ENCODE peak calls at places on chromosomes 12 and 14, in five cellular contexts. One of them, this sample, is unnamed.

GRCh38 chr14:45135181-45135580 is 549 bp upstream of the FANCM start:
- DNase-seq in kidney: no peak
- DNase-seq in GM03348: peak
- DNase-seq in PC-3: peak
- DNase-seq in RPMI7951: peak
- DNase-seq in this sample: no peak

GRCh38 chr14:88974991-88975835 is 150.8 kb downstream of the TTC8 start:
- DNase-seq in kidney: no peak
- DNase-seq in GM03348: no peak
- DNase-seq in PC-3: no peak
- DNase-seq in RPMI7951: no peak
- DNase-seq in this sample: no peak

GRCh38 chr12:116287850-116288301 is 10.4 kb upstream of the MED13L start:
- DNase-seq in kidney: no peak
- DNase-seq in GM03348: no peak
- DNase-seq in PC-3: peak
- DNase-seq in RPMI7951: no peak
- DNase-seq in this sample: no peak

GRCh38 chr12:45878630-45879255 is 111.6 kb downstream of the SCAF11 start:
- DNase-seq in kidney: no peak
- DNase-seq in GM03348: no peak
- DNase-seq in PC-3: peak
- DNase-seq in RPMI7951: no peak
- DNase-seq in this sample: no peak

GRCh38 chr14:104820669-104821228 is 19.8 kb downstream of the ZBTB42 start:
- DNase-seq in kidney: peak
- DNase-seq in GM03348: peak
- DNase-seq in PC-3: no peak
- DNase-seq in RPMI7951: peak
- DNase-seq in this sample: peak

GRCh38 chr12:128817115-128818015 is 6.4 kb downstream of the SLC15A4 start:
- DNase-seq in kidney: no peak
- DNase-seq in GM03348: no peak
- DNase-seq in PC-3: no peak
- DNase-seq in RPMI7951: peak
- DNase-seq in this sample: peak

GRCh38 chr12:79689041-79689476 is 1.7 kb downstream of the PAWR start:
- DNase-seq in kidney: no peak
- DNase-seq in GM03348: no peak
- DNase-seq in PC-3: peak
- DNase-seq in RPMI7951: no peak
- DNase-seq in this sample: no peak

GRCh38 chr12:131060011-131060703 is 106.5 kb downstream of the ADGRD1 start:
- DNase-seq in kidney: peak
- DNase-seq in GM03348: no peak
- DNase-seq in PC-3: no peak
- DNase-seq in RPMI7951: no peak
- DNase-seq in this sample: no peak

GRCh38 chr12:130119241-130119861 is 42.9 kb upstream of the FZD10 start:
- DNase-seq in kidney: peak
- DNase-seq in GM03348: no peak
- DNase-seq in PC-3: no peak
- DNase-seq in RPMI7951: no peak
- DNase-seq in this sample: no peak

GRCh38 chr14:105470812-105471771 is 3.5 kb upstream of the CRIP2 start:
- DNase-seq in kidney: no peak
- DNase-seq in GM03348: no peak
- DNase-seq in PC-3: no peak
- DNase-seq in RPMI7951: no peak
- DNase-seq in this sample: no peak

GRCh38 chr12:3236345-3237153 is 159.4 kb downstream of the TSPAN9 start:
- DNase-seq in kidney: no peak
- DNase-seq in GM03348: peak
- DNase-seq in PC-3: peak
- DNase-seq in RPMI7951: peak
- DNase-seq in this sample: no peak

GRCh38 chr14:104872469-104873341 is 7.6 kb downstream of the CEP170B start:
- DNase-seq in kidney: peak
- DNase-seq in GM03348: peak
- DNase-seq in PC-3: no peak
- DNase-seq in RPMI7951: peak
- DNase-seq in this sample: no peak

GRCh38 chr12:14723763-14724162 is 27.4 kb upstream of the GUCY2C start:
- DNase-seq in kidney: no peak
- DNase-seq in GM03348: peak
- DNase-seq in PC-3: peak
- DNase-seq in RPMI7951: peak
- DNase-seq in this sample: peak

GRCh38 chr12:114311966-114312365 is 94.0 kb downstream of the TBX5 start:
- DNase-seq in kidney: no peak
- DNase-seq in GM03348: peak
- DNase-seq in PC-3: no peak
- DNase-seq in RPMI7951: peak
- DNase-seq in this sample: no peak

GRCh38 chr12:43789941-43790340 is 16.2 kb downstream of the TWF1 start:
- DNase-seq in kidney: no peak
- DNase-seq in GM03348: no peak
- DNase-seq in PC-3: peak
- DNase-seq in RPMI7951: peak
- DNase-seq in this sample: no peak

GRCh38 chr12:51536159-51536558 is 54.9 kb upstream of the SCN8A start:
- DNase-seq in kidney: no peak
- DNase-seq in GM03348: no peak
- DNase-seq in PC-3: peak
- DNase-seq in RPMI7951: peak
- DNase-seq in this sample: no peak

GRCh38 chr14:60656755-60657608 is 7.7 kb upstream of the SIX1 start:
- DNase-seq in kidney: peak
- DNase-seq in GM03348: peak
- DNase-seq in PC-3: peak
- DNase-seq in RPMI7951: peak
- DNase-seq in this sample: no peak

This sample was measured in hepatic stellate cell.